ENCODE peak calls at places on chromosomes 5 and 9, in four cellular contexts. S is GM12865, Z is HuH-7, O is adipocyte. D is an unnamed sample.

GRCh38 chr5:171477101-171477500 is 57.7 kb downstream of the FGF18 start:
- DNase-seq in S (no peak), O (peak), Z (no peak), D (no peak)

GRCh38 chr5:144183254-144183889 is 12.7 kb downstream of the KCTD16 start:
- DNase-seq in O (peak), Z (no peak), S (peak), D (no peak)

GRCh38 chr9:1979815-1980367 is 35.3 kb upstream of the SMARCA2 start:
- DNase-seq in Z (no peak), S (no peak), O (peak), D (no peak)

GRCh38 chr5:72486371-72486770 is 20.8 kb downstream of the ZNF366 start:
- DNase-seq in O (peak), Z (no peak), S (no peak), D (no peak)

GRCh38 chr5:139633295-139634027 is 14.7 kb upstream of the CXXC5 start:
- DNase-seq in Z (peak), O (peak), S (peak), D (peak)

GRCh38 chr9:127166111-127166510 is 43.7 kb upstream of the ANGPTL2 start:
- DNase-seq in Z (no peak), O (no peak), S (no peak), D (no peak)

GRCh38 chr9:110006657-110007056 is 201.3 kb downstream of the C9orf152 start:
- DNase-seq in O (no peak), S (no peak), Z (no peak), D (no peak)

GRCh38 chr5:74196233-74196632 is 444.3 kb downstream of the ENC1 start:
- DNase-seq in Z (no peak), S (peak), O (no peak), D (no peak)

GRCh38 chr5:133916914-133917313 is 51.5 kb downstream of the C5orf15 start:
- DNase-seq in S (no peak), O (no peak), Z (no peak), D (no peak)